ENCODE peak calls at places on chromosomes 3 and 15, in seven cellular contexts. One of them, this sample, is unnamed.

GRCh38 chr3:65004795-65005295 is 317.0 kb upstream of the ADAMTS9 start:
- DNase-seq in AG10803: no peak
- DNase-seq in A549: no peak
- DNase-seq in tibial artery: no peak
- DNase-seq in choroid plexus epithelial cell: no peak
- DNase-seq in cardiac fibroblast: no peak
- DNase-seq in GM12865: no peak
- DNase-seq in this sample: no peak

GRCh38 chr15:63499611-63500010 is 4.8 kb upstream of the USP3 start:
- DNase-seq in AG10803: no peak
- DNase-seq in A549: no peak
- DNase-seq in tibial artery: no peak
- DNase-seq in choroid plexus epithelial cell: no peak
- DNase-seq in cardiac fibroblast: no peak
- DNase-seq in GM12865: no peak
- DNase-seq in this sample: no peak

GRCh38 chr15:42456539-42456938 is 34.4 kb downstream of the ZNF106 start:
- DNase-seq in AG10803: peak
- DNase-seq in A549: no peak
- DNase-seq in tibial artery: no peak
- DNase-seq in choroid plexus epithelial cell: peak
- DNase-seq in cardiac fibroblast: peak
- DNase-seq in GM12865: no peak
- DNase-seq in this sample: no peak

GRCh38 chr15:88859550-88859949 is 35.8 kb downstream of the HAPLN3 start:
- DNase-seq in AG10803: no peak
- DNase-seq in A549: no peak
- DNase-seq in tibial artery: no peak
- DNase-seq in choroid plexus epithelial cell: no peak
- DNase-seq in cardiac fibroblast: no peak
- DNase-seq in GM12865: no peak
- DNase-seq in this sample: peak

GRCh38 chr3:160686955-160687535 is 10.1 kb downstream of the ARL14 start:
- DNase-seq in AG10803: peak
- DNase-seq in A549: no peak
- DNase-seq in tibial artery: no peak
- DNase-seq in choroid plexus epithelial cell: peak
- DNase-seq in cardiac fibroblast: peak
- DNase-seq in GM12865: peak
- DNase-seq in this sample: peak

GRCh38 chr3:124639406-124640237 is 90.6 kb upstream of the UMPS start:
- DNase-seq in AG10803: no peak
- DNase-seq in A549: no peak
- DNase-seq in tibial artery: no peak
- DNase-seq in choroid plexus epithelial cell: no peak
- DNase-seq in cardiac fibroblast: no peak
- DNase-seq in GM12865: peak
- DNase-seq in this sample: no peak

GRCh38 chr15:72227192-72227586 is 3.8 kb downstream of the PKM start:
- DNase-seq in AG10803: peak
- DNase-seq in A549: no peak
- DNase-seq in tibial artery: peak
- DNase-seq in choroid plexus epithelial cell: peak
- DNase-seq in cardiac fibroblast: peak
- DNase-seq in GM12865: peak
- DNase-seq in this sample: peak

GRCh38 chr3:89586256-89586655 is 478.8 kb downstream of the EPHA3 start:
- DNase-seq in AG10803: no peak
- DNase-seq in A549: no peak
- DNase-seq in tibial artery: no peak
- DNase-seq in choroid plexus epithelial cell: no peak
- DNase-seq in cardiac fibroblast: no peak
- DNase-seq in GM12865: no peak
- DNase-seq in this sample: no peak

GRCh38 chr3:1087066-1087555 is 5.7 kb upstream of the CNTN6 start:
- DNase-seq in AG10803: peak
- DNase-seq in A549: no peak
- DNase-seq in tibial artery: peak
- DNase-seq in choroid plexus epithelial cell: peak
- DNase-seq in cardiac fibroblast: peak
- DNase-seq in GM12865: no peak
- DNase-seq in this sample: peak

GRCh38 chr3:10370429-10370828 is 49.5 kb upstream of the SEC13 start:
- DNase-seq in AG10803: peak
- DNase-seq in A549: no peak
- DNase-seq in tibial artery: no peak
- DNase-seq in choroid plexus epithelial cell: peak
- DNase-seq in cardiac fibroblast: peak
- DNase-seq in GM12865: no peak
- DNase-seq in this sample: peak

GRCh38 chr3:102722317-102722716 is 287.5 kb downstream of the ZPLD1 start:
- DNase-seq in AG10803: no peak
- DNase-seq in A549: no peak
- DNase-seq in tibial artery: no peak
- DNase-seq in choroid plexus epithelial cell: no peak
- DNase-seq in cardiac fibroblast: no peak
- DNase-seq in GM12865: no peak
- DNase-seq in this sample: no peak

GRCh38 chr15:57335326-57336118 is 40.8 kb upstream of the CGNL1 start:
- DNase-seq in AG10803: no peak
- DNase-seq in A549: no peak
- DNase-seq in tibial artery: no peak
- DNase-seq in choroid plexus epithelial cell: no peak
- DNase-seq in cardiac fibroblast: peak
- DNase-seq in GM12865: no peak
- DNase-seq in this sample: no peak

GRCh38 chr3:161067346-161067745 is 37.8 kb downstream of the B3GALNT1 start:
- DNase-seq in AG10803: no peak
- DNase-seq in A549: no peak
- DNase-seq in tibial artery: no peak
- DNase-seq in choroid plexus epithelial cell: no peak
- DNase-seq in cardiac fibroblast: no peak
- DNase-seq in GM12865: peak
- DNase-seq in this sample: no peak

GRCh38 chr15:74182131-74182530 is 8.6 kb downstream of the ISLR start:
- DNase-seq in AG10803: no peak
- DNase-seq in A549: no peak
- DNase-seq in tibial artery: no peak
- DNase-seq in choroid plexus epithelial cell: no peak
- DNase-seq in cardiac fibroblast: no peak
- DNase-seq in GM12865: no peak
- DNase-seq in this sample: no peak

GRCh38 chr15:85543741-85544155 is 163.3 kb downstream of the AKAP13 start:
- DNase-seq in AG10803: no peak
- DNase-seq in A549: no peak
- DNase-seq in tibial artery: peak
- DNase-seq in choroid plexus epithelial cell: no peak
- DNase-seq in cardiac fibroblast: no peak
- DNase-seq in GM12865: no peak
- DNase-seq in this sample: no peak
- TF ChIP-seq CTCF in AG10803: no peak
- TF ChIP-seq CTCF in A549: no peak
- TF ChIP-seq CTCF in tibial artery: no peak
- TF ChIP-seq CTCF in choroid plexus epithelial cell: peak
- TF ChIP-seq CTCF in cardiac fibroblast: peak
- TF ChIP-seq CTCF in GM12865: no peak
- TF ChIP-seq CTCF in this sample: no peak

GRCh38 chr3:177295116-177295515 is 97.8 kb upstream of the TBL1XR1 start:
- DNase-seq in AG10803: no peak
- DNase-seq in A549: no peak
- DNase-seq in tibial artery: no peak
- DNase-seq in choroid plexus epithelial cell: no peak
- DNase-seq in cardiac fibroblast: no peak
- DNase-seq in GM12865: no peak
- DNase-seq in this sample: no peak

GRCh38 chr3:177300842-177301241 is 103.6 kb upstream of the TBL1XR1 start:
- DNase-seq in AG10803: no peak
- DNase-seq in A549: no peak
- DNase-seq in tibial artery: no peak
- DNase-seq in choroid plexus epithelial cell: no peak
- DNase-seq in cardiac fibroblast: no peak
- DNase-seq in GM12865: peak
- DNase-seq in this sample: no peak

GRCh38 chr3:177299250-177299649 is 102.0 kb upstream of the TBL1XR1 start:
- DNase-seq in AG10803: no peak
- DNase-seq in A549: no peak
- DNase-seq in tibial artery: no peak
- DNase-seq in choroid plexus epithelial cell: no peak
- DNase-seq in cardiac fibroblast: no peak
- DNase-seq in GM12865: no peak
- DNase-seq in this sample: no peak

DNA sequence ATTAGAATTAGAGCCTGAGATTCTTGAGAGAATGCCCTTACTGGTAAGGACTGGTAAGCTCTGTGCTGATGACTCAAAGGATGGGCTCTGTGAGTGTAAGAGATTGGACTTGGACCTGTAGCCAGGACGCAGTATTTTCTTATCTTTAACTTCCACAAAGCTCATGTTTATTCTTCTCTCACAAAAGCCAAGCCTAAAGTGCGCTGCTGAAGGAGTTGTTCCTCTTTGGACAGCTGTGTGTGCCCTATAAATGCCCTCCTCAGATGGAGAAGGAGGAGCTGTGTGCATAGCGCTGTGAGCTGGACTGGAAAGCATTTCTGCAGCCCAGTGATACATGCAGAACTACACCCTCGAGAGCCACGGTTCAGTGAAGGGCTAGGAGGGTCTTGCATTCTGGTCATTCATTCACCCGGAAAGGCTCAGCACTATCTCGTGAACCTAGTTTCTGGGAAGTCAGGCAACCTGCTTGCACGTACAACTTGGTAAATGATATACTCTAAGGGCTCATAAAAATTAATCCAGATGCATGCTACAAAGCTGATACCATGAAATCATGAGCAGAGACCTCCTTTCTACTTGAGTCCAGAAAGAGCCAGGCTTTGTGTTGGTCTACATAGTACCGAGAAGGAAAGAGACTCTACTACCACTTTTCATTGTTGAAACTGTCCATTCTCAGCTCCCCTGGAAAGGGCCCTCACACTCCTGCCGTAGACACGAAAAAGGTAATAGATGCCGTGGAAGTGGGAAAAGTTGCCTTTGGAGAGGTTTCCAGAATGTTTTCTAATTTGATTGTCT is 103.0 kb upstream of the TBL1XR1 start:
- DNase-seq in AG10803: peak
- DNase-seq in A549: no peak
- DNase-seq in tibial artery: no peak
- DNase-seq in choroid plexus epithelial cell: peak
- DNase-seq in cardiac fibroblast: peak
- DNase-seq in GM12865: peak
- DNase-seq in this sample: peak
- H3K4me3 ChIP-seq in AG10803: no peak
- H3K4me3 ChIP-seq in A549: no peak
- H3K4me3 ChIP-seq in tibial artery: no peak
- H3K4me3 ChIP-seq in choroid plexus epithelial cell: no peak
- H3K4me3 ChIP-seq in cardiac fibroblast: no peak
- H3K4me3 ChIP-seq in GM12865: no peak
- H3K4me3 ChIP-seq in this sample: no peak

GRCh38 chr3:100776097-100776729 is 66.9 kb downstream of the TFG start:
- DNase-seq in AG10803: no peak
- DNase-seq in A549: no peak
- DNase-seq in tibial artery: no peak
- DNase-seq in choroid plexus epithelial cell: no peak
- DNase-seq in cardiac fibroblast: no peak
- DNase-seq in GM12865: no peak
- DNase-seq in this sample: no peak

GRCh38 chr3:100779475-100779874 is 70.2 kb downstream of the TFG start:
- DNase-seq in AG10803: no peak
- DNase-seq in A549: no peak
- DNase-seq in tibial artery: no peak
- DNase-seq in choroid plexus epithelial cell: no peak
- DNase-seq in cardiac fibroblast: no peak
- DNase-seq in GM12865: no peak
- DNase-seq in this sample: no peak

GRCh38 chr3:100777271-100777670 is 68.0 kb downstream of the TFG start:
- DNase-seq in AG10803: peak
- DNase-seq in A549: no peak
- DNase-seq in tibial artery: no peak
- DNase-seq in choroid plexus epithelial cell: peak
- DNase-seq in cardiac fibroblast: peak
- DNase-seq in GM12865: no peak
- DNase-seq in this sample: peak

GRCh38 chr3:100775669-100776068 is 66.4 kb downstream of the TFG start:
- DNase-seq in AG10803: no peak
- DNase-seq in A549: no peak
- DNase-seq in tibial artery: no peak
- DNase-seq in choroid plexus epithelial cell: no peak
- DNase-seq in cardiac fibroblast: no peak
- DNase-seq in GM12865: no peak
- DNase-seq in this sample: no peak

DNA sequence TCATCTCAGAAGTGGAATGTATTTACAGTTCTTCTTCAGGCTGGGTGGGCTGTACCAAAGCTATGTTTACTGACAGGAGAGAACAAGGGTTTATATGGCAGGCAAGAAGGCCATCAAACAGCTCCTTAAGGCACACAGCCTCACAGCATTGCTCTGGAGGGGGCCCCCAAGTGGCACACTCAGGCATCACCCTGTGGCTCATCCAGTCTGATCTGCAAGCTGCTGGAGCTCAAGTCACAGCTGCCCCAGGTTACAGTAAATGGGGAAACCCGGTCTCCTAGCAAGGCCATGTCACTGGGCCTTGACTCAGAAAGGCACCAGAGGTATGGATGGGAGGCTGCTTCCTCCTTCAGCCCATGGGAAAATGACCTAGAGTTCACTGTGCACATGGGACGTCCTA is 67.4 kb downstream of the TFG start:
- DNase-seq in AG10803: no peak
- DNase-seq in A549: no peak
- DNase-seq in tibial artery: no peak
- DNase-seq in choroid plexus epithelial cell: no peak
- DNase-seq in cardiac fibroblast: peak
- DNase-seq in GM12865: peak
- DNase-seq in this sample: peak
- TF ChIP-seq CTCF in AG10803: no peak
- TF ChIP-seq CTCF in A549: no peak
- TF ChIP-seq CTCF in tibial artery: no peak
- TF ChIP-seq CTCF in choroid plexus epithelial cell: peak
- TF ChIP-seq CTCF in cardiac fibroblast: no peak
- TF ChIP-seq CTCF in GM12865: peak
- TF ChIP-seq CTCF in this sample: peak

GRCh38 chr15:67878647-67879293 is 38.9 kb upstream of the RNU6-1 start:
- DNase-seq in AG10803: no peak
- DNase-seq in A549: no peak
- DNase-seq in tibial artery: no peak
- DNase-seq in choroid plexus epithelial cell: no peak
- DNase-seq in cardiac fibroblast: no peak
- DNase-seq in GM12865: no peak
- DNase-seq in this sample: no peak

GRCh38 chr15:67879440-67880129 is 39.7 kb upstream of the RNU6-1 start:
- DNase-seq in AG10803: no peak
- DNase-seq in A549: no peak
- DNase-seq in tibial artery: no peak
- DNase-seq in choroid plexus epithelial cell: no peak
- DNase-seq in cardiac fibroblast: no peak
- DNase-seq in GM12865: no peak
- DNase-seq in this sample: no peak

GRCh38 chr15:67870868-67871408 is 31.1 kb upstream of the RNU6-1 start:
- DNase-seq in AG10803: no peak
- DNase-seq in A549: no peak
- DNase-seq in tibial artery: no peak
- DNase-seq in choroid plexus epithelial cell: no peak
- DNase-seq in cardiac fibroblast: no peak
- DNase-seq in GM12865: no peak
- DNase-seq in this sample: no peak

GRCh38 chr15:67869700-67870099 is 29.9 kb upstream of the RNU6-1 start:
- DNase-seq in AG10803: no peak
- DNase-seq in A549: no peak
- DNase-seq in tibial artery: no peak
- DNase-seq in choroid plexus epithelial cell: no peak
- DNase-seq in cardiac fibroblast: no peak
- DNase-seq in GM12865: peak
- DNase-seq in this sample: no peak

GRCh38 chr15:67873777-67874176 is 33.9 kb upstream of the RNU6-1 start:
- DNase-seq in AG10803: no peak
- DNase-seq in A549: no peak
- DNase-seq in tibial artery: no peak
- DNase-seq in choroid plexus epithelial cell: no peak
- DNase-seq in cardiac fibroblast: no peak
- DNase-seq in GM12865: no peak
- DNase-seq in this sample: no peak
- H3K4me3 ChIP-seq in AG10803: no peak
- H3K4me3 ChIP-seq in A549: no peak
- H3K4me3 ChIP-seq in tibial artery: no peak
- H3K4me3 ChIP-seq in choroid plexus epithelial cell: no peak
- H3K4me3 ChIP-seq in cardiac fibroblast: no peak
- H3K4me3 ChIP-seq in GM12865: no peak
- H3K4me3 ChIP-seq in this sample: no peak

This sample was measured in fibroblast of villous mesenchyme.